ENCODE peak calls at places on chromosomes 7 and 10, in seven cellular contexts. O, T, D, I, F, Q and U are unnamed samples.

GRCh38 chr10:11197854-11198253 is 180.2 kb downstream of the CELF2 start:
- DNase-seq in O (no peak), D (no peak), Q (no peak), I (no peak), T (no peak), F (no peak), U (no peak)

GRCh38 chr7:129225931-129226572 is 1.2 kb downstream of the AHCYL2 start:
- DNase-seq in F (no peak), T (no peak), I (peak), O (no peak), D (no peak), Q (no peak), U (no peak)

GRCh38 chr7:78279035-78279434 is 480.5 kb downstream of the PHTF2 start:
- DNase-seq in Q (no peak), O (no peak), T (no peak), I (no peak), F (no peak), D (no peak), U (no peak)

GRCh38 chr7:2417981-2418481 is 14.6 kb downstream of the CHST12 start:
- DNase-seq in I (no peak), D (no peak), Q (no peak), O (no peak), F (no peak), T (no peak), U (no peak)

GRCh38 chr10:69835875-69836727 is 34.4 kb downstream of the COL13A1 start:
- DNase-seq in T (no peak), F (no peak), D (no peak), O (peak), Q (no peak), I (no peak), U (no peak)

GRCh38 chr7:18693401-18693800 is 197.9 kb downstream of the HDAC9 start:
- DNase-seq in I (peak), O (peak), F (no peak), D (no peak), Q (no peak), T (no peak), U (no peak)

GRCh38 chr10:114726820-114727271 is 68.8 kb upstream of the ABLIM1 start:
- DNase-seq in D (no peak), I (no peak), Q (no peak), O (no peak), T (no peak), F (no peak), U (no peak)

GRCh38 chr7:131061818-131062217 is 265.9 kb upstream of the MKLN1 start:
- DNase-seq in D (no peak), I (no peak), Q (no peak), O (no peak), T (no peak), F (no peak), U (no peak)

GRCh38 chr7:76278540-76278939 is 23.9 kb upstream of the HSPB1 start:
- DNase-seq in D (no peak), O (no peak), T (no peak), Q (no peak), F (no peak), I (no peak), U (no peak)

GRCh38 chr7:107860981-107861652 is 29.9 kb upstream of the DLD start:
- DNase-seq in Q (no peak), O (no peak), T (peak), F (no peak), D (peak), I (peak), U (no peak)

GRCh38 chr7:151664268-151664667 is 144.6 kb upstream of the RHEB start:
- DNase-seq in I (no peak), D (no peak), F (no peak), Q (no peak), T (no peak), O (no peak), U (no peak)

GRCh38 chr7:4871056-4871680 is 9.3 kb upstream of the PAPOLB start:
- DNase-seq in O (no peak), F (no peak), I (no peak), Q (no peak), T (no peak), D (no peak), U (no peak)

GRCh38 chr10:84026821-84027257 is 112.5 kb upstream of the GHITM start:
- DNase-seq in F (no peak), D (peak), O (peak), Q (no peak), T (no peak), I (peak), U (no peak)

GRCh38 chr10:86366902-86367338 is 325 bp upstream of the GRID1 start:
- DNase-seq in I (no peak), F (no peak), Q (no peak), O (no peak), T (no peak), D (no peak), U (no peak)

GRCh38 chr10:10870523-10871241 is 147.0 kb upstream of the CELF2 start:
- DNase-seq in F (no peak), D (no peak), I (peak), O (no peak), T (no peak), Q (no peak), U (no peak)

GRCh38 chr10:43793714-43794113 is 145.0 kb upstream of the ZNF32 start:
- DNase-seq in D (no peak), F (no peak), O (no peak), I (no peak), T (no peak), Q (no peak), U (no peak)

GRCh38 chr7:96337519-96337918 is 15.6 kb upstream of the SLC25A13 start:
- DNase-seq in Q (no peak), O (no peak), I (no peak), T (no peak), D (no peak), F (no peak), U (no peak)

GRCh38 chr7:73977626-73978618 is 50.1 kb upstream of the ELN start:
- DNase-seq in D (peak), T (peak), I (no peak), Q (peak), F (no peak), O (peak), U (no peak)

GRCh38 chr7:98400538-98401427 is at the start of gene BAIAP2L1:
- DNase-seq in F (peak), T (peak), Q (no peak), D (peak), O (peak), I (peak), U (peak)

GRCh38 chr7:105028004-105028403 is 14.0 kb downstream of the KMT2E start:
- DNase-seq in D (no peak), O (no peak), I (no peak), F (no peak), T (no peak), Q (no peak), U (no peak)

GRCh38 chr10:6151087-6151977 is 51.4 kb upstream of the PFKFB3 start:
- DNase-seq in I (peak), Q (no peak), F (no peak), O (peak), T (peak), D (peak), U (peak)

GRCh38 chr7:73738220-73738611 is 386 bp downstream of the ABHD11 start:
- DNase-seq in F (peak), Q (no peak), D (peak), T (peak), I (peak), O (peak), U (peak)

GRCh38 chr7:132777419-132777818 is 201.1 kb upstream of the PLXNA4 start:
- DNase-seq in O (no peak), I (no peak), Q (no peak), T (no peak), D (no peak), F (no peak), U (no peak)

GRCh38 chr7:132776105-132776504 is 199.8 kb upstream of the PLXNA4 start:
- DNase-seq in I (no peak), D (no peak), T (no peak), O (no peak), Q (no peak), F (no peak), U (no peak)

GRCh38 chr7:132779164-132779563 is 202.9 kb upstream of the PLXNA4 start:
- DNase-seq in T (no peak), F (no peak), I (no peak), Q (no peak), O (no peak), D (no peak), U (no peak)

GRCh38 chr7:132778761-132779160 is 202.5 kb upstream of the PLXNA4 start:
- DNase-seq in O (no peak), T (no peak), D (no peak), Q (no peak), F (no peak), I (no peak), U (no peak)

DNA sequence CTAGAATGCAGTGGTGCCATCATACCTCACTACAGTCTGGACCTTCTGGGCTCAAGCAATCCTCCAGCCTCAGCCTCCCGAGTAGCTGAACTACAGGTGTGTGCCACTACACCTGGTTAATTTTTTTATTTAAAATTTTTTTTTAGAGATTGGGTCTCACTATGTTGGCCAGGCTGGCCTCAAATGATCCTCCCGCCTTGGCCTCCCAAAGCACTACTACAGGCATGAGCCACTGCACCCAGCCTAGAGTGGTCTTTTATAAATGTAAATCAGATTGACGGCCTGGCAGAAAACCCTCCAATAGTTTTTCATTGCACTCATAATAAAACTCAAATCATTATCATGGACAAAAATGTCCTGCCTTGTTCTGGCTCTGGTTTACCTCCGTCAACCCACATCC is 201.7 kb upstream of the PLXNA4 start:
- DNase-seq in T (no peak), Q (no peak), I (no peak), F (no peak), D (no peak), O (no peak), U (no peak)
- H3K4me3 ChIP-seq in T (no peak), Q (no peak), I (no peak), F (no peak), D (no peak), O (no peak), U (no peak)

DNA sequence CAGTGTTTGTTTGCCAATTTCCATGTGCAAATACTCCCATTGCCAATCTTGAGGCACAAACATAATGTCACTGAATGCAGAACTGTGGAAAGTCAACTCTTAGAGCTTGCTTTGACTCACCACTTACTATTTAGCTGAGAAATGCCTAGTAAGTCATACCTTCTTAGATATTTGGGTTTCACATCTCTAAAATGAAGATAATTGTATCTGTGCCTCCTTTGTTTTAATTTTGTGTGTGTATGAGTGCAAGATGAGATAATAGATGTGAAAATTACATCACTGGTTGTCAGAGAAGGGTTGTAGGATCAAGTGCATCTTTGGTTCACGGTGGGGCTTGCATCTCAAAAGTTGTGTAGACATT is 407.5 kb downstream of the INHBA start:
- DNase-seq in I (no peak), O (no peak), Q (no peak), T (no peak), D (no peak), F (no peak), U (no peak)
- H3K27ac ChIP-seq in I (no peak), O (no peak), Q (no peak), T (no peak), D (no peak), F (no peak), U (no peak)

GRCh38 chr10:62278461-62278910 is 9.8 kb upstream of the RTKN2 start:
- DNase-seq in O (no peak), T (no peak), Q (no peak), I (no peak), D (no peak), F (no peak), U (no peak)

DNA sequence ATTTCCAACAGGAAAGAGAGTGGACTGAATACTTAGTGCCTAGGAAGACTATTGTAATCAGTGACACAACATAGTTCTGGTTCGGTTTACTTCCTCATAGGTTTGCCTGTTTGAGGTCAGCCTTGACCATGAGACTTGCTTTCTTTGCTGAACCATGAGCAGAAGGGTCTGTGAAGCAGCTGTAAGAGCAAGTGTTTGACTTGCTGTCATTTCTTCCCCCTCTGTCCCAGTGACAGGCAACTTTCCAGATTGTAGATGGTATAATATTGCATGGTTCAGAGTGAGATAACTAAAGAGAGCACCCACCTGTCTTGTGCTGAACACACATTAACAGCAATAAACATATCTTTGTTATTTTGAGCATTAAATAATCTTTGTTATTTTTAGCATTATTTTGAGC is 9.3 kb upstream of the RTKN2 start:
- DNase-seq in I (no peak), Q (no peak), D (no peak), F (no peak), T (no peak), O (no peak), U (no peak)
- TF ChIP-seq CTCF in I (no peak), Q (no peak), D (no peak), F (no peak), T (no peak), O (no peak), U (no peak)

GRCh38 chr10:77156406-77156879 is 481.2 kb downstream of the KCNMA1 start:
- DNase-seq in T (no peak), O (no peak), Q (no peak), F (no peak), D (peak), I (no peak), U (no peak)
- H3K4me3 ChIP-seq in T (no peak), O (no peak), Q (peak), F (no peak), D (no peak), I (no peak), U (no peak)

GRCh38 chr7:134187893-134188292 is 60.8 kb downstream of the LRGUK start:
- DNase-seq in O (no peak), T (no peak), I (no peak), F (no peak), Q (no peak), D (no peak), U (no peak)

GRCh38 chr7:134186022-134186421 is 58.9 kb downstream of the LRGUK start:
- DNase-seq in D (no peak), F (no peak), I (no peak), T (no peak), O (no peak), Q (no peak), U (no peak)

GRCh38 chr7:134188311-134188710 is 61.2 kb downstream of the LRGUK start:
- DNase-seq in I (no peak), Q (no peak), T (no peak), F (no peak), D (no peak), O (no peak), U (no peak)

GRCh38 chr7:134184767-134185166 is 57.6 kb downstream of the LRGUK start:
- DNase-seq in T (no peak), O (no peak), F (no peak), Q (no peak), D (no peak), I (no peak), U (no peak)

GRCh38 chr7:134186801-134187200 is 59.7 kb downstream of the LRGUK start:
- DNase-seq in D (no peak), Q (no peak), F (no peak), I (no peak), O (no peak), T (no peak), U (no peak)
- H3K27ac ChIP-seq in D (no peak), Q (no peak), F (no peak), I (no peak), O (no peak), T (no peak), U (no peak)

DNA sequence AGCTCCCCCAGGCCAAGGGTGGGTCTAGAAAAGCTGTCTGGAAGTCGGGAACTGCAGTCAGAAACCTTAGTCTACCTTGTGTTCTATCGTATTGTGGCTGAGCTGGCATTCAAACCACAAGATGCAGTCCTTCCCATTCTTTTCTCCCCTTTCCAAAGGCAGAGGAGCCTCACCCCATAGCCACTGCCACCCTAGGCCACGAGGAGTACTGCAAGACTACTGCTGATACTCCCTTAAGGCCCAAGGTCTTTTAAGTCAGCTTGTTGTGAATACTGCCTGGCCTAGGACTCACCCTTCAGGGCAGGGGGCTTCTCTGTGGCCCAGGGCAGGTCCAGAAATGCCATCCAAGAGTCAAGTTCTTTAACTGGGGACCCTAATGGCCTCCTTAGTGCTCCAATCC is 214.5 kb upstream of the CNTNAP2 start:
- DNase-seq in O (no peak), Q (no peak), F (no peak), T (no peak), D (no peak), I (peak), U (no peak)
- TF ChIP-seq CTCF in O (no peak), Q (no peak), F (no peak), T (no peak), D (no peak), I (peak), U (no peak)

DNA sequence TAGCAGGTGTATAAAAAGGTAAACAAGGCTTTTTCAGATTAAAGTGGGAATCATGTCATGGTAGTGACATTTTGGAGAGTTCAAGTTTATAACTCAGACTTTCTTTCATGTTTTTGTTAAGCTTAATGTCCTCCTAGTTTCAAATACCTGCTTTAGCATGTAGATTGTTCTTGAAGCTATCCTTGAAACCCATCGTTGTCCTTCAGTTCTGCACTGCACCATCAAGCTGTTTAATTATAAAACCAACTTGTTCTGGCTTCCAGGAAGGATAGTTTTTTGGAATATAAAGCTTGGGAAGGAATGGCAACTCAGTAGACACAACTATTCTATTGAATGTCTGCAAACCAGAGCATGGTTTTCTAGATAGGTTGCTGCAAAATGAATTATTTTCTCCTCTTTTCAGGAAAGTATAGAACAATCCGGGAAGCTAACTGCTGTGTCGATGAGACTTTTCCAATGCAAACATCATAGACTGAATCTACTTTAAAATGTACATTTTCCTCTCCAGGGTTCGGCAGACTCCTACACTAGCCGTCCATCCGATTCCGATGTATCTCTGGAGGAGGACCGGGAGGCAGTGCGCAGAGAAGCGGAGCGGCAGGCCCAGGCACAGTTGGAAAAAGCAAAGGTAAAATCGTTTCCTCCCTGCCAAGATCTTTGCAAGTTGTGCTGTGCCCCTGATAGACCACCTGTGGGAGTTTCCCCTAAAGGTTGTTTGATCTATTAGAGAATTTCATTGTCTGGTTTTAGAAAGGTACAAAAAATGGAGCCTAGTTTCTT is 249.8 kb downstream of the NSUN6 start:
- DNase-seq in F (no peak), I (no peak), Q (no peak), O (no peak), D (no peak), T (no peak), U (no peak)
- H3K4me3 ChIP-seq in F (no peak), I (no peak), Q (no peak), O (no peak), D (peak), T (peak), U (peak)